ENCODE peak calls at places on chromosomes 3 and 15, in six cellular contexts. W, Q, K, A, G and E are unnamed samples.

GRCh38 chr15:99763827-99764226 is 30.6 kb upstream of the LYSMD4 start:
- DNase-seq in Q (no peak), W (no peak), G (no peak), K (no peak), A (no peak), E (no peak)

GRCh38 chr3:8709801-8710524 is 23.6 kb upstream of the CAV3 start:
- DNase-seq in K (no peak), G (no peak), Q (no peak), A (peak; percentile 42), W (no peak), E (peak; percentile 94)

GRCh38 chr15:56165234-56165633 is 78.4 kb downstream of the RFX7 start:
- DNase-seq in K (no peak), W (no peak), G (no peak), A (no peak), Q (no peak), E (no peak)

GRCh38 chr3:14231145-14231990 is 52.8 kb downstream of the LSM3 start:
- DNase-seq in W (no peak), K (no peak), A (no peak), G (no peak), Q (no peak), E (no peak)

GRCh38 chr15:36888018-36888992 is 212.0 kb downstream of the MEIS2 start:
- DNase-seq in Q (peak; percentile 26), G (no peak), A (no peak), W (peak; percentile 21), K (no peak), E (peak; percentile 92)

GRCh38 chr3:53068176-53068575 is 22.3 kb upstream of the SFMBT1 start:
- DNase-seq in A (no peak), G (no peak), Q (peak; percentile 2), W (no peak), K (no peak), E (no peak)

GRCh38 chr3:11690863-11691833 is 47.4 kb upstream of the VGLL4 start:
- DNase-seq in Q (no peak), K (no peak), W (no peak), A (no peak), G (no peak), E (no peak)

GRCh38 chr15:80160570-80161156 is 7.9 kb downstream of the FAH start:
- DNase-seq in A (peak; percentile 87), K (no peak), G (peak; percentile 61), Q (peak; percentile 35), W (no peak), E (no peak)

GRCh38 chr3:182460303-182460702 is 333.0 kb upstream of the ATP11B start:
- DNase-seq in G (no peak), K (no peak), Q (no peak), W (no peak), A (no peak), E (no peak)

GRCh38 chr3:29494305-29495036 is 213.6 kb downstream of the RBMS3 start:
- DNase-seq in Q (no peak), G (no peak), A (no peak), K (no peak), W (no peak), E (no peak)

GRCh38 chr3:127173516-127174166 is 19.3 kb upstream of the PRR23E start:
- DNase-seq in K (no peak), Q (no peak), A (no peak), W (no peak), G (peak; percentile 2), E (no peak)

GRCh38 chr15:40499931-40500330 is 29.1 kb downstream of the CHST14 start:
- DNase-seq in A (no peak), K (no peak), W (no peak), G (no peak), Q (no peak), E (no peak)

GRCh38 chr3:141448606-141449216 is 38.1 kb upstream of the RASA2 start:
- DNase-seq in K (no peak), G (no peak), W (no peak), A (no peak), Q (no peak), E (no peak)

GRCh38 chr3:183434503-183434902 is 6.1 kb upstream of the MCF2L2 start:
- DNase-seq in A (no peak), G (no peak), W (no peak), Q (no peak), K (no peak), E (no peak)

GRCh38 chr3:90041995-90042394 is 934.6 kb downstream of the EPHA3 start:
- DNase-seq in A (no peak), Q (no peak), W (no peak), G (no peak), K (no peak), E (no peak)

DNA sequence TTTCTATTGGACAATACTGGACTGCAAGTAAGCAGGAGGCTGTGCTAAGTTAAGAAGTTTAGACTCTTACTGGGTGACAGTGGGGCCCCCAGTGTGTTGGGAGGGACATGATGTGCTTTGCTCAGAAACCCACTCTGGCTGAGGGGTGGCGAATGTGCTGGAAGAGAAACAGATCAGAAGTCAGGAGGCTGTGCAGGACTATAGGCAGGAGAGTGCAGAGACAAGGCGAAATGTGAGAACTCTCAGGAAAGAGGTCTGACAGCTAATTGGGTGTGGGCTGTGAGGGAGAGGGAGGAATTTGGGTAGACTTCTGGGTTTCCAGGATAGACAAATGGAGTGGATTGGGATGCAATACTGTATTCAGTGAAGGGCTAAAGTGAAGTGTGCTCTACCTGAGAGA is 12.0 kb downstream of the SLC24A1 start:
- DNase-seq in A (no peak), Q (no peak), W (no peak), K (no peak), G (no peak), E (no peak)
- H3K27ac ChIP-seq in A (no peak overlapping the region), Q (no peak overlapping the region), W (no peak overlapping the region), K (no peak overlapping the region), G (no peak overlapping the region), E (no peak overlapping the region)

GRCh38 chr3:10320320-10320677 is 613 bp downstream of the SEC13 start:
- DNase-seq in Q (no peak), G (no peak), W (no peak), A (peak; percentile 61), K (no peak), E (no peak)
- H3K4me3 ChIP-seq in Q (peak overlapping the region; percentile 99), G (peak overlapping the region; percentile 87), W (peak overlapping the region; percentile 99), A (peak overlapping the region; percentile 98), K (peak overlapping the region; percentile 93), E (peak overlapping the region; percentile 73)

GRCh38 chr15:81327526-81327925 is 3.6 kb upstream of the STARD5 start:
- DNase-seq in K (no peak), A (no peak), W (no peak), Q (no peak), G (no peak), E (no peak)
- H3K27ac ChIP-seq in K (no peak overlapping the region), A (no peak overlapping the region), W (no peak overlapping the region), Q (no peak overlapping the region), G (no peak overlapping the region), E (no peak overlapping the region)

GRCh38 chr3:147705626-147706025 is 296.5 kb downstream of the ZIC1 start:
- DNase-seq in A (no peak), G (no peak), Q (no peak), K (no peak), W (no peak), E (no peak)
- H3K4me3 ChIP-seq in A (no peak overlapping the region), G (no peak overlapping the region), Q (no peak overlapping the region), K (no peak overlapping the region), W (no peak overlapping the region), E (no peak overlapping the region)

GRCh38 chr3:57583544-57583943 is 13.6 kb downstream of the ARF4 start:
- DNase-seq in K (no peak), G (no peak), Q (no peak), A (no peak), W (no peak), E (no peak)

GRCh38 chr3:57582470-57583168 is 14.5 kb downstream of the ARF4 start:
- DNase-seq in K (no peak), W (no peak), A (no peak), G (no peak), Q (no peak), E (no peak)

GRCh38 chr3:57572096-57572495 is 16.0 kb downstream of the PDE12 start:
- DNase-seq in K (no peak), G (no peak), Q (no peak), A (no peak), W (no peak), E (no peak)

GRCh38 chr3:57575966-57576610 is 20.0 kb downstream of the PDE12 start:
- DNase-seq in W (no peak), A (no peak), G (no peak), Q (no peak), K (no peak), E (no peak)

DNA sequence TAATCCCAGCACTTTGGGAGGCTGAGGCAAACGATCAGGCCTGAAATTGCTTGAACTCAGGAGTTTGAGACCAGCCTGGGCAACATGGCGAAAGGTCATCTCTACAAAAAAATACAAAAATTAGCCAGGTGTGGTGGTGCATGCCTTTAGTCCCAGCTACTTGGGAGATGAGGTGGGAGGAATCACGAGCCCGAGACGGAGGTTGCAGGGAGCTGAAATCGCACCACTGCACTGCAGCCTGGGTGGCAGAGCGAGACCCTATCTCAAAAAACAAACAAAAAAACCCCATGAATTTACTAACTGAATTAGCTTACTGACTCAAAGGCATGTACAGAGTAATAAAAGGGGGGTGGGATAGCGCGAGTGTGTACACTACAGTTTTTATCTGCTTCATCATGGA is 19.4 kb downstream of the ARF4 start:
- DNase-seq in W (no peak), G (no peak), K (no peak), Q (no peak), A (no peak), E (no peak)
- H3K27ac ChIP-seq in W (no peak overlapping the region), G (no peak overlapping the region), K (no peak overlapping the region), Q (no peak overlapping the region), A (no peak overlapping the region), E (no peak overlapping the region)

DNA sequence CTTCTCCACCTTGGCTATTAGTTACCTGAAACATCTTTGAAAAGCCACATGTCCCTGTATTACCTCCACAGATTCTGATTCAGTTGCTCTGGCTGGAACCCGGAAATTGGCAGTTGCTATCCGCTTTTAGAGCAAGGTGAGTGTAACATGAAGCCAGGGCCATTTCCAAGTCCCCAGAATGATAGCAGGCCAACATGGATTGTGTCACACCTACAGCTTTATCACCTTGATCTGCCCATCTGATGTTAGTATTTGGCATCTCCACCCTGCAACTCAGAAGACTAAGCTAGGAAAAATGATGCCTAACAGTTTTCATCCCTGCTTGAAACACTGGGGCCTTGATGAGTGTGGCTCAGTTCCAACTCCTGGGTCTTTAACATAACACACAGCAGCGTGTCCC is 21.4 kb upstream of the NUDT16 start:
- DNase-seq in W (no peak), Q (no peak), K (no peak), A (no peak), G (no peak), E (no peak)
- H3K4me3 ChIP-seq in W (no peak overlapping the region), Q (no peak overlapping the region), K (no peak overlapping the region), A (no peak overlapping the region), G (no peak overlapping the region), E (no peak overlapping the region)